ENCODE peak calls at places on chromosomes 16 and 17, in six cellular contexts. L, I, K, D, C and E are unnamed samples.

GRCh38 chr17:50064253-50064991 is 8.5 kb downstream of the ITGA3 start:
- DNase-seq in C (peak), D (peak), K (no peak), I (no peak), L (peak), E (no peak)

GRCh38 chr17:5181509-5182305 is 10.0 kb downstream of the ZNF594 start:
- DNase-seq in L (no peak), K (no peak), I (no peak), D (no peak), C (no peak), E (no peak)

GRCh38 chr16:88883117-88883895 is 16.8 kb upstream of the PABPN1L start:
- DNase-seq in K (no peak), L (peak), D (peak), C (no peak), I (no peak), E (no peak)

GRCh38 chr17:69812240-69812837 is 262.7 kb upstream of the KCNJ16 start:
- DNase-seq in I (no peak), K (no peak), L (peak), D (no peak), C (no peak), E (no peak)

GRCh38 chr16:7338826-7339225 is 6.2 kb downstream of the RBFOX1 start:
- DNase-seq in D (no peak), C (no peak), L (no peak), I (no peak), K (no peak), E (no peak)

GRCh38 chr17:164536-165235 is 16.8 kb downstream of the DOC2B start:
- DNase-seq in D (no peak), I (peak), K (peak), L (peak), C (peak), E (peak)

GRCh38 chr16:17927015-17927414 is 409.5 kb downstream of the NPIPA8 start:
- DNase-seq in I (no peak), K (no peak), C (no peak), D (no peak), L (no peak), E (no peak)

GRCh38 chr16:8866118-8866883 is 2.5 kb downstream of the CARHSP1 start:
- DNase-seq in I (no peak), L (no peak), D (peak), C (no peak), K (no peak), E (peak)

GRCh38 chr17:8441690-8442089 is 6.0 kb downstream of the NDEL1 start:
- DNase-seq in L (no peak), I (no peak), K (no peak), C (no peak), D (no peak), E (no peak)

GRCh38 chr16:973366-973765 is 2.6 kb upstream of the LMF1 start:
- DNase-seq in C (no peak), I (no peak), K (no peak), L (no peak), D (no peak), E (no peak)

GRCh38 chr17:72682597-72682996 is 409.9 kb downstream of the SLC39A11 start:
- DNase-seq in D (no peak), I (no peak), L (peak), K (no peak), C (no peak), E (no peak)

GRCh38 chr16:48562475-48562874 is 47.5 kb downstream of the N4BP1 start:
- DNase-seq in L (no peak), I (no peak), D (no peak), K (no peak), C (no peak), E (no peak)

GRCh38 chr16:11251525-11252481 is 4.2 kb downstream of the SOCS1 start:
- DNase-seq in K (peak), C (no peak), I (peak), D (no peak), L (no peak), E (no peak)

GRCh38 chr17:16977932-16978331 is 6.0 kb upstream of the TNFRSF13B start:
- DNase-seq in L (no peak), C (no peak), D (no peak), K (no peak), I (no peak), E (no peak)

GRCh38 chr17:39227364-39227919 is 1.7 kb upstream of the STAC2 start:
- DNase-seq in D (no peak), K (no peak), L (no peak), C (no peak), I (no peak), E (no peak)
- H3K27ac ChIP-seq in D (no peak), K (no peak), L (no peak), C (no peak), I (no peak), E (no peak)

GRCh38 chr16:81385031-81385756 is 59.4 kb upstream of the CMIP start:
- DNase-seq in C (no peak), I (no peak), D (no peak), K (no peak), L (no peak), E (no peak)
- H3K27ac ChIP-seq in C (no peak), I (no peak), D (peak), K (no peak), L (peak), E (no peak)

DNA sequence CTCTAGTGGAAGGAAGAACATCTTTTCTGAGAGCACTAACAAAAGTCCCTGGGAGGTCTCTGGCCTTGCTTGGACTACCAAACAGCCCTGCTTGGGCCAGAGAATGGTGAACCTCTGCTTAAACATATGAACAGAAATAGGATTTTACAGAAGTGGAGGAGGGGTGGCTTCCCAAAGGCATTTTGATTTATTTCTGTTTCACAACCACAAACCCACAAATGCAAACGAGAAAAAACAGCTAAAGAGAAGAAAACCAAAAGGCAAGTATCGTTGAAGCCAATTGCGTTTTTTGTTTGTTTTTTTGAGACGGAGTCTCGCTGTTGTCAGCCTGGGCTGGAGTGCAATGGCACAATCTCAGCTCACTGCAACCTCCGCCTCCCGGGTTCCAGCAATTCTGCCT is 13.3 kb downstream of the GABARAPL2 start:
- DNase-seq in I (no peak), K (no peak), L (no peak), C (no peak), D (no peak), E (no peak)
- H3K27ac ChIP-seq in I (no peak), K (no peak), L (no peak), C (no peak), D (no peak), E (no peak)

DNA sequence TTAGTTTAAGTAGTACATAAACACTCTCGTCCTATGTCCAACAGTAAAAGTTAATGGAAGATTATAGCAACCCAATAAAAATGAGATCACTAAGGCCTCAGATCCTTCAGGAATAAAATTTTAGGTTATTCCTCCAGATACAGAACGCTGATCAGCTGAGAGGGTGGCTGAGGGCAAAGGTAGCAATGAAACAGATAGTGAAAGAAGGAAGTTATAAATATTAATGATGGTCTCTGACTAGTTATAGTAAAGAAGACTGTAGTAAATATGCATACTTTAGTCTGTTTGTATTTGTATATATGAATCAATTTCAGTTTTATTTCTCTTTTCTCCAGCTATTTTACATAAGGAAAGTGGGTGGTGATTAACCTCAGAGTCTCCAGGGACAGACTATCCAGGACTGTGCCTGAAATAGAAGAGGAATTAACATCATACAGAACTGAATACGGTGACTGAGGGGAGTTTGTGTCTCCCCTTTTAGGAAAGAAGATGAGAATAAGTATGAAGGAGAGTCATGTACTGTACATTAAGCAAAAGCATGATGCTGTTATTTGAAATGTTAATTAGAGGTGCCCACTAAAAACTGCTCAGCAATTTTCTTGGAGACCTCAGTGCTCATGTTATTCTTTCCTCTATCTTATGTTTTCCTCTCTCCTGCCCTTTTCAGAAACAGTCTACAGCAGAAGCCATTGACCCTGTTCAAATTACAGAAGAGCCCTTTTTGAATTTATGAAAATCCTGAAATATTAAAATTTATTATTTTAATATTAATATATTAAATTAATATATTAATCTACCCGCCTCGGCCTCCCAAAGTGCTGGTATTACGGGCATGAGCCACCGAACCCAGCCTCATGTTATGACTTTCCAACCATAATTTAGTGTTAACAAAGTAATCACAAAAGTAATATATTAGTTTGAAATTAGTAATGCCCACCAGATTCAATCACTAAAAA is 36.6 kb upstream of the DHRS7B start:
- DNase-seq in K (no peak), I (no peak), L (no peak), D (no peak), C (no peak), E (no peak)
- H3K27ac ChIP-seq in K (no peak), I (no peak), L (no peak), D (no peak), C (no peak), E (no peak)

DNA sequence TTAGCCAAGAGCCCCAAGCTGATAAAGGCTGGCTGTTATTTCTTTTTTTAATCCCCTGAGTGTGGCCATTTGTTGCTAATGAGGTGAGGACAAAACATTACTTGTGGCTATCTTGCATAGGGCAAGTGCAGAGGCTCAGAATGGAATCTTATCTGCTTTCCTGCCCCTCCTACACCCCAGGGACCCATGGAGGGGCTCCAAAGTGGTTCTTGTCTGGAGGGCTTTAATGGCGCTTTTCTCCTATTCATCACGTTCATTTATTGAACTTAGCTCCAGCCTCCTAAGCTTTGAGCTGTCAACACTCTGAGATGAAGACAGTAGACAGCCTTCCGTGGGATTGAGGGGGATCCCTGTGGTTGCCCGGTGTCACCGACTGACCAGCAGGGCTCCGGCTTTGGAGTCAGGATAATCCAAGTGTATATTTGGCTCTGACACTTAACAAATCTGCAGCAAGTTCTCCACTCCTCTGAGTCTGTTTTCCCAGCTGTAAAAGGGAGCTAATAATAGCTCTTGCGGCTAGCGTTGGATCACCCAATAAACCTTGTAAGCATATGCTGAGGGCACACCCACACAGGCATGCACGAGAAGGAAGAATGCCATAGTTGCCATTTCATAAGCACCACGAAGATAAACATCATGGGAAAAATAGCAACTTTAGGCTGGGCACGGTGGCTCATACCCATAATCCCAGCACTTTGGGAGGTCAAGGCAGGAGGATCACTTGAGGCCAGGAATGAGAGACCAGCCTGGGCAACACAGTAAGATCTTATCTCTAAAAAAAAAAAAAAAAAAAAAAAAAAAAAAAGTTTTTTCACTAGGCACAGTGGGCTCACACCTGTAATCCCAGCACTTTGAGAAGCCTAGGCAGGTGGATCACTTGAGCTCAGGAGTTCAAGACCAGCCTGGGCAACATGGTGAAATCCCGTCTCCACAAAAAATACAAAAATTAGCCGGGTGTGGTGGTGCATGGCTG is 44.8 kb downstream of the MYH11 start:
- DNase-seq in L (peak), K (no peak), D (no peak), C (no peak), I (no peak), E (no peak)
- H3K27ac ChIP-seq in L (peak), K (no peak), D (peak), C (no peak), I (no peak), E (no peak)

DNA sequence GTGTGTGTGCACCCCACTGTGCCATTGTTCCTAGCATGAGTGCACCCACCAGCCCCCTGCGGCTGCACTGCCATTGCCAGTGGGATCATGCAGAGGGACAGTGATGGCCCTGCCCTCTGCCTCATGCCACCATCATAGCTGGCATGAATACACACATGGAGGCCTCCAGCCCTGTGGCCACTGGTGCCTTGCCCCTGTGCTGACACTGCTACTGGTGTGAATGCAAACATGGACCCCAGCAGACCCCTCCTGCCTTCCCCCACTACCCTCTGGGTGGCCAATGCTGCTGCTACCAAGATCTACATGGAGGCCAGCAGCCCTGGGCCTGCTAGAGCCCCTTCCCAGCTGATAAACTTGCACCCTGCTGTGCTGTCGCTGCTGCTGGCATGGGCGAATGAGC is 995.5 kb upstream of the GOT2 start:
- DNase-seq in L (no peak), D (no peak), I (no peak), K (no peak), C (no peak), E (no peak)
- H3K27ac ChIP-seq in L (no peak), D (no peak), I (no peak), K (no peak), C (no peak), E (no peak)